ENCODE peak calls at places on chromosome 5, in ten cellular contexts. One of them, this sample, is unnamed.

GRCh38 chr5:135239461-135240282 is 159.4 kb downstream of the MACROH2A1 start:
- DNase-seq in CD4-positive, alpha-beta memory T cell: no peak
- DNase-seq in mammary epithelial cell: no peak
- DNase-seq in iPS DF 6.9: no peak
- DNase-seq in kidney: peak; percentile 27
- DNase-seq in left ventricle myocardium inferior: no peak
- DNase-seq in SJSA1: no peak
- DNase-seq in cardiac muscle cell: no peak
- DNase-seq in right cardiac atrium: no peak
- DNase-seq in fibroblast of lung: peak; percentile 69
- DNase-seq in this sample: no peak

GRCh38 chr5:94670726-94671125 is 52.3 kb downstream of the SLF1 start:
- DNase-seq in mammary epithelial cell: no peak
- DNase-seq in left ventricle myocardium inferior: no peak
- DNase-seq in fibroblast of lung: peak; percentile 40
- DNase-seq in iPS DF 6.9: no peak
- DNase-seq in kidney: no peak
- DNase-seq in SJSA1: no peak
- DNase-seq in CD4-positive, alpha-beta memory T cell: no peak
- DNase-seq in right cardiac atrium: no peak
- DNase-seq in cardiac muscle cell: no peak
- DNase-seq in this sample: no peak

GRCh38 chr5:8633259-8633658 is 764.3 kb downstream of the MTRR start:
- DNase-seq in left ventricle myocardium inferior: no peak
- DNase-seq in kidney: no peak
- DNase-seq in CD4-positive, alpha-beta memory T cell: no peak
- DNase-seq in right cardiac atrium: no peak
- DNase-seq in fibroblast of lung: no peak
- DNase-seq in cardiac muscle cell: no peak
- DNase-seq in mammary epithelial cell: no peak
- DNase-seq in iPS DF 6.9: no peak
- DNase-seq in SJSA1: no peak
- DNase-seq in this sample: no peak

GRCh38 chr5:58775699-58776098 is 192.8 kb downstream of the RAB3C start:
- DNase-seq in iPS DF 6.9: no peak
- DNase-seq in left ventricle myocardium inferior: no peak
- DNase-seq in mammary epithelial cell: no peak
- DNase-seq in right cardiac atrium: no peak
- DNase-seq in SJSA1: no peak
- DNase-seq in fibroblast of lung: no peak
- DNase-seq in kidney: no peak
- DNase-seq in CD4-positive, alpha-beta memory T cell: no peak
- DNase-seq in cardiac muscle cell: no peak
- DNase-seq in this sample: no peak

GRCh38 chr5:177509991-177510566 is 453 bp upstream of the DOK3 start:
- DNase-seq in left ventricle myocardium inferior: no peak
- DNase-seq in fibroblast of lung: no peak
- DNase-seq in right cardiac atrium: no peak
- DNase-seq in iPS DF 6.9: no peak
- DNase-seq in mammary epithelial cell: no peak
- DNase-seq in cardiac muscle cell: no peak
- DNase-seq in kidney: no peak
- DNase-seq in SJSA1: no peak
- DNase-seq in CD4-positive, alpha-beta memory T cell: no peak
- DNase-seq in this sample: no peak

GRCh38 chr5:1731091-1731639 is 68.5 kb downstream of the MRPL36 start:
- DNase-seq in mammary epithelial cell: no peak
- DNase-seq in kidney: peak; percentile 12
- DNase-seq in SJSA1: no peak
- DNase-seq in left ventricle myocardium inferior: no peak
- DNase-seq in fibroblast of lung: no peak
- DNase-seq in cardiac muscle cell: no peak
- DNase-seq in right cardiac atrium: no peak
- DNase-seq in CD4-positive, alpha-beta memory T cell: no peak
- DNase-seq in iPS DF 6.9: no peak
- DNase-seq in this sample: no peak

GRCh38 chr5:82591021-82591515 is 312.9 kb upstream of the RPS23 start:
- DNase-seq in mammary epithelial cell: peak; percentile 35
- DNase-seq in left ventricle myocardium inferior: no peak
- DNase-seq in CD4-positive, alpha-beta memory T cell: no peak
- DNase-seq in kidney: no peak
- DNase-seq in iPS DF 6.9: no peak
- DNase-seq in fibroblast of lung: peak; percentile 56
- DNase-seq in SJSA1: no peak
- DNase-seq in cardiac muscle cell: no peak
- DNase-seq in right cardiac atrium: no peak
- DNase-seq in this sample: no peak

GRCh38 chr5:77168884-77169254 is 41.6 kb upstream of the PDE8B start:
- DNase-seq in iPS DF 6.9: no peak
- DNase-seq in cardiac muscle cell: peak; percentile 23
- DNase-seq in mammary epithelial cell: no peak
- DNase-seq in fibroblast of lung: no peak
- DNase-seq in CD4-positive, alpha-beta memory T cell: no peak
- DNase-seq in SJSA1: peak; percentile 29
- DNase-seq in kidney: no peak
- DNase-seq in right cardiac atrium: peak; percentile 41
- DNase-seq in left ventricle myocardium inferior: no peak
- DNase-seq in this sample: no peak

GRCh38 chr5:5018560-5018935 is 121.6 kb upstream of the ADAMTS16 start:
- DNase-seq in SJSA1: no peak
- DNase-seq in fibroblast of lung: peak; percentile 81
- DNase-seq in left ventricle myocardium inferior: no peak
- DNase-seq in mammary epithelial cell: no peak
- DNase-seq in cardiac muscle cell: no peak
- DNase-seq in kidney: no peak
- DNase-seq in iPS DF 6.9: no peak
- DNase-seq in right cardiac atrium: no peak
- DNase-seq in CD4-positive, alpha-beta memory T cell: no peak
- DNase-seq in this sample: no peak

GRCh38 chr5:133778636-133779035 is 166.3 kb upstream of the FSTL4 start:
- DNase-seq in right cardiac atrium: no peak
- DNase-seq in iPS DF 6.9: no peak
- DNase-seq in SJSA1: no peak
- DNase-seq in cardiac muscle cell: no peak
- DNase-seq in kidney: no peak
- DNase-seq in left ventricle myocardium inferior: no peak
- DNase-seq in CD4-positive, alpha-beta memory T cell: no peak
- DNase-seq in fibroblast of lung: no peak
- DNase-seq in mammary epithelial cell: no peak
- DNase-seq in this sample: no peak

GRCh38 chr5:170444181-170444580 is 55.0 kb upstream of the KCNMB1 start:
- DNase-seq in kidney: no peak
- DNase-seq in cardiac muscle cell: no peak
- DNase-seq in mammary epithelial cell: no peak
- DNase-seq in fibroblast of lung: no peak
- DNase-seq in iPS DF 6.9: no peak
- DNase-seq in left ventricle myocardium inferior: no peak
- DNase-seq in right cardiac atrium: no peak
- DNase-seq in CD4-positive, alpha-beta memory T cell: no peak
- DNase-seq in SJSA1: no peak
- DNase-seq in this sample: no peak

GRCh38 chr5:166074839-166075481 is 2216.5 kb upstream of the WWC1 start:
- DNase-seq in iPS DF 6.9: no peak
- DNase-seq in SJSA1: no peak
- DNase-seq in mammary epithelial cell: no peak
- DNase-seq in right cardiac atrium: no peak
- DNase-seq in left ventricle myocardium inferior: no peak
- DNase-seq in kidney: no peak
- DNase-seq in fibroblast of lung: no peak
- DNase-seq in CD4-positive, alpha-beta memory T cell: no peak
- DNase-seq in cardiac muscle cell: no peak
- DNase-seq in this sample: no peak

GRCh38 chr5:1797109-1797800 is 2.4 kb downstream of the MRPL36 start:
- DNase-seq in SJSA1: no peak
- DNase-seq in CD4-positive, alpha-beta memory T cell: no peak
- DNase-seq in cardiac muscle cell: peak; percentile 35
- DNase-seq in left ventricle myocardium inferior: no peak
- DNase-seq in kidney: no peak
- DNase-seq in iPS DF 6.9: no peak
- DNase-seq in mammary epithelial cell: no peak
- DNase-seq in fibroblast of lung: no peak
- DNase-seq in right cardiac atrium: no peak
- DNase-seq in this sample: no peak

GRCh38 chr5:178296066-178296465 is 63.5 kb upstream of the PHYKPL start:
- DNase-seq in left ventricle myocardium inferior: no peak
- DNase-seq in cardiac muscle cell: no peak
- DNase-seq in fibroblast of lung: no peak
- DNase-seq in iPS DF 6.9: no peak
- DNase-seq in SJSA1: no peak
- DNase-seq in mammary epithelial cell: no peak
- DNase-seq in right cardiac atrium: peak; percentile 10
- DNase-seq in kidney: peak; percentile 55
- DNase-seq in CD4-positive, alpha-beta memory T cell: no peak
- DNase-seq in this sample: peak; percentile 18

DNA sequence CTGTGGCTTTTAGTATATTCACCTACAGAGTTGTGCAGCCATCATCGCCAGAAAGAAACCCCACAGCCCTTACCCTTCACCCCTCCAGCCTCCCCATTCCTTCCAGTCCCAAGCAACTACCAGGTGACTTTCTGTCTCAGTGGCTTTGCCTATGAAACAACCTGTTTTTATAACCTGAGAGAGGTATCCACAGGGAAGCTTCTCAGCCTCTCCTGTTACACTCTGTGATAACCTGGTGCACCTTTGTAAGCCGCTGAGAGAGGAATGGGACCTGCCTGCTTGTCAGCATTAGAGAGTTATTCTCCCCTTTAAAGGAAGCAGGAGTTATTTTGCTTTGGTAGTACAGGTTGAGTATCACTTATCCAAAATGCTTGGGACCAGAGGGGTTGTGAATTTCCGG is 93.6 kb downstream of the TRIO start:
- DNase-seq in mammary epithelial cell: no peak
- DNase-seq in kidney: no peak
- DNase-seq in right cardiac atrium: no peak
- DNase-seq in CD4-positive, alpha-beta memory T cell: no peak
- DNase-seq in SJSA1: no peak
- DNase-seq in cardiac muscle cell: no peak
- DNase-seq in left ventricle myocardium inferior: no peak
- DNase-seq in fibroblast of lung: no peak
- DNase-seq in iPS DF 6.9: no peak
- DNase-seq in this sample: no peak
- H3K4me1 ChIP-seq in mammary epithelial cell: peaks cover 33% of the 10 kb centered on the region
- H3K4me1 ChIP-seq in kidney: peaks cover 3% of the 10 kb centered on the region
- H3K4me1 ChIP-seq in right cardiac atrium: peaks cover 6% of the 10 kb centered on the region
- H3K4me1 ChIP-seq in CD4-positive, alpha-beta memory T cell: no peaks in the 10 kb centered on the region
- H3K4me1 ChIP-seq in SJSA1: peaks cover 27% of the 10 kb centered on the region
- H3K4me1 ChIP-seq in cardiac muscle cell: peaks cover 12% of the 10 kb centered on the region
- H3K4me1 ChIP-seq in left ventricle myocardium inferior: peaks cover 57% of the 10 kb centered on the region
- H3K4me1 ChIP-seq in fibroblast of lung: peaks cover 18% of the 10 kb centered on the region
- H3K4me1 ChIP-seq in iPS DF 6.9: peaks cover 14% of the 10 kb centered on the region
- H3K4me1 ChIP-seq in this sample: peaks cover 26% of the 10 kb centered on the region

DNA sequence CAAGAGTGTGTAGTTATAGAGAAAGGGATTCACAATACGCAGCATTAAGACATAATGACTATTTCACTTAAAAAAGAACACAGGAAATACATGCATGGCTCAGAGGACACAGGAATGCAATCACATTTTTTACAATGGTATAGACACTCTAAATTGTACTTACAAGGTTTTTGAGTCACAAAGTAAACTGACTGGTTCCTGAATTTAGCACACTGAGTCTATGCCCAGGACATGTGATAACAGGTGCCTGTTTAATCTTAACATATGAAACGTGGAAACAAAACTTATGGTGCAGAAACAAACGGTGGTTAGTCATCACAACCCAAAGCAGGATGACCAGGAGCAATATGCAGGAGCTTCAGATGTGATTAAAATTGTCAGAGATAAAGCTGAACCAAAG is 6.7 kb downstream of the EPB41L4A start:
- DNase-seq in fibroblast of lung: no peak
- DNase-seq in CD4-positive, alpha-beta memory T cell: no peak
- DNase-seq in iPS DF 6.9: no peak
- DNase-seq in kidney: no peak
- DNase-seq in SJSA1: no peak
- DNase-seq in cardiac muscle cell: no peak
- DNase-seq in mammary epithelial cell: peak; percentile 69
- DNase-seq in left ventricle myocardium inferior: no peak
- DNase-seq in right cardiac atrium: no peak
- DNase-seq in this sample: no peak
- H3K4me1 ChIP-seq in fibroblast of lung: no peaks in the 10 kb centered on the region
- H3K4me1 ChIP-seq in CD4-positive, alpha-beta memory T cell: peaks cover 1% of the 10 kb centered on the region
- H3K4me1 ChIP-seq in iPS DF 6.9: peaks cover 1% of the 10 kb centered on the region
- H3K4me1 ChIP-seq in kidney: peaks cover 15% of the 10 kb centered on the region
- H3K4me1 ChIP-seq in SJSA1: no peaks in the 10 kb centered on the region
- H3K4me1 ChIP-seq in cardiac muscle cell: peaks cover 8% of the 10 kb centered on the region
- H3K4me1 ChIP-seq in mammary epithelial cell: no peaks in the 10 kb centered on the region
- H3K4me1 ChIP-seq in left ventricle myocardium inferior: peaks cover 64% of the 10 kb centered on the region
- H3K4me1 ChIP-seq in right cardiac atrium: peaks cover 9% of the 10 kb centered on the region
- H3K4me1 ChIP-seq in this sample: peaks cover 27% of the 10 kb centered on the region

DNA sequence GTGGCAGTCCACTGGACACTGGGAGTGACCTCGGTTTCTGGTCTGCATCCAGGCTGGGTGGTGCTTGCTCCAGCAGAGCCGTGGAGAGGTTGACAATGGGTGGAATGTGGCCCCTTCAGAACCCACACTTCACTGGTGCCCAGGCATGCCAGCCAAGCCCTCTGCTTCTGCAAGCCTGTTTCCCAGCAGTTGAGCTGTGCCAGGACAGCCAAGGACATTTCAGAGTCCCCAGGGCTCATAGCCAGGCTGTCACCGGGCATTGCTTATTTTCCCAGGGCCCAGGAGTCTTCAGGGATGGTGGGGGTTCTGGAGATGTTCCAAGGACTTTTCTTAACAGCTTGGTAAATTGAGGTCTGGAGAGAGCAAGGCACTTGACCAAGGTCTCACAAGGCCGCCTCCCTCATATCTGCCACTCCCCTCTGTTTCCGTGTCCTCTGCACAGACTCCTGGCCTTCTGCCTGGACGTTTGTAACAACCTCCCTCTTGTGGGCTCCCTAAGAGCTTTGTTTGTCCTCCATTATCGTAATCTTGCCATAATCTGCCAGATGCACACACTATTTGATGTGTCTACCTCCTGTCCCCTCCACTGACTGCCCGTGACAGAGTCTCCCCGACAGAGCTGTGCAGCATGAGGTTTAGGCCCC is 3.8 kb upstream of the NDST1 start:
- DNase-seq in kidney: peak; percentile 83
- DNase-seq in cardiac muscle cell: no peak
- DNase-seq in iPS DF 6.9: no peak
- DNase-seq in right cardiac atrium: peak; percentile 67
- DNase-seq in SJSA1: no peak
- DNase-seq in mammary epithelial cell: no peak
- DNase-seq in left ventricle myocardium inferior: peak; percentile 63
- DNase-seq in CD4-positive, alpha-beta memory T cell: no peak
- DNase-seq in fibroblast of lung: peak; percentile 54
- DNase-seq in this sample: peak; percentile 60
- H3K4me1 ChIP-seq in kidney: peaks cover 68% of the 10 kb centered on the region
- H3K4me1 ChIP-seq in cardiac muscle cell: peaks cover 41% of the 10 kb centered on the region
- H3K4me1 ChIP-seq in iPS DF 6.9: peaks cover 17% of the 10 kb centered on the region
- H3K4me1 ChIP-seq in right cardiac atrium: peaks cover 80% of the 10 kb centered on the region
- H3K4me1 ChIP-seq in SJSA1: peaks cover 49% of the 10 kb centered on the region
- H3K4me1 ChIP-seq in mammary epithelial cell: peaks cover 87% of the 10 kb centered on the region
- H3K4me1 ChIP-seq in left ventricle myocardium inferior: peaks cover 100% of the 10 kb centered on the region
- H3K4me1 ChIP-seq in CD4-positive, alpha-beta memory T cell: no peaks in the 10 kb centered on the region
- H3K4me1 ChIP-seq in fibroblast of lung: peaks cover 48% of the 10 kb centered on the region
- H3K4me1 ChIP-seq in this sample: peaks cover 100% of the 10 kb centered on the region

DNA sequence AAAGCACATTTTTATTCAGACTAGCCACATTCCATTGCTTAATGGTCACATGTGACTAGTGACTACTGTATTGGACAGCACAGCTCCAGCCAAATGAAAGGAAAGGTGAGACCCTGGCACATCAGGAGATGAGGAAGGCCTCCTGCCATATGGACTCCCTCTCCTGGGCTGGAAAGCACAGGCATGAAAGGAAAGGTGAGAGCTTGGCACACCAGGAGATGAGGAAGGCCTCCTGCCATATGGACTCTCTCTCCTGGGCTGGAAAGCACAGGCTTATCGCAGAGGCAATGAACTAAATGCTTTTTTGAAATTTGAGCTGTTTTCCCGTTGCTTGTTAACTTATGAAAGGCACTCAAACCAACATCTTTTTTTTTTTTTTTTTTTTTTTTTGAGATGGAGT is 144.8 kb upstream of the SLC12A2 start:
- DNase-seq in right cardiac atrium: no peak
- DNase-seq in mammary epithelial cell: no peak
- DNase-seq in SJSA1: no peak
- DNase-seq in CD4-positive, alpha-beta memory T cell: no peak
- DNase-seq in left ventricle myocardium inferior: no peak
- DNase-seq in iPS DF 6.9: no peak
- DNase-seq in cardiac muscle cell: no peak
- DNase-seq in fibroblast of lung: no peak
- DNase-seq in kidney: no peak
- DNase-seq in this sample: no peak
- H3K4me1 ChIP-seq in right cardiac atrium: no peaks in the 10 kb centered on the region
- H3K4me1 ChIP-seq in mammary epithelial cell: peaks cover 12% of the 10 kb centered on the region
- H3K4me1 ChIP-seq in SJSA1: peaks cover 55% of the 10 kb centered on the region
- H3K4me1 ChIP-seq in CD4-positive, alpha-beta memory T cell: no peaks in the 10 kb centered on the region
- H3K4me1 ChIP-seq in left ventricle myocardium inferior: peaks cover 6% of the 10 kb centered on the region
- H3K4me1 ChIP-seq in iPS DF 6.9: no peaks in the 10 kb centered on the region
- H3K4me1 ChIP-seq in cardiac muscle cell: no peaks in the 10 kb centered on the region
- H3K4me1 ChIP-seq in fibroblast of lung: peaks cover 2% of the 10 kb centered on the region
- H3K4me1 ChIP-seq in kidney: no peaks in the 10 kb centered on the region
- H3K4me1 ChIP-seq in this sample: peaks cover 4% of the 10 kb centered on the region